ENCODE peak calls at places on chromosomes 12 and 14, in four cellular contexts. Y is T-cell, X is choroid plexus epithelial cell, H is ACHN. Z is an unnamed sample.

GRCh38 chr12:29023436-29024076 is 125.5 kb upstream of the FAR2 start:
- DNase-seq in X (no peak), H (no peak), Y (no peak), Z (no peak)

GRCh38 chr12:88519802-88520435 is 60.4 kb downstream of the KITLG start:
- DNase-seq in Y (no peak), H (no peak), X (no peak), Z (no peak)

GRCh38 chr12:110549716-110550115 is 33.4 kb downstream of the PPTC7 start:
- DNase-seq in Y (no peak), X (no peak), H (no peak), Z (no peak)

GRCh38 chr14:56501909-56502530 is 77.6 kb upstream of the TMEM260 start:
- DNase-seq in H (no peak), Y (no peak), X (no peak), Z (no peak)

GRCh38 chr12:61412209-61412608 is 848.0 kb upstream of the USP15 start:
- DNase-seq in X (no peak), Y (no peak), H (no peak), Z (no peak)

GRCh38 chr12:716506-716905 is 35.9 kb upstream of the WNK1 start:
- DNase-seq in X (peak), Y (no peak), H (no peak), Z (no peak)

GRCh38 chr12:47881826-47882427 is 22.9 kb downstream of the VDR start:
- DNase-seq in X (peak), H (peak), Y (no peak), Z (no peak)

GRCh38 chr12:79217306-79217705 is 352.7 kb downstream of the SYT1 start:
- DNase-seq in Y (no peak), H (no peak), X (no peak), Z (no peak)

GRCh38 chr12:19461986-19462385 is 22.7 kb downstream of the AEBP2 start:
- DNase-seq in X (no peak), Y (no peak), H (no peak), Z (no peak)

GRCh38 chr12:119925269-119925668 is 48.1 kb upstream of the CIT start:
- DNase-seq in Y (no peak), X (no peak), H (no peak), Z (no peak)

GRCh38 chr12:109102491-109102890 is 5.1 kb downstream of the UNG start:
- DNase-seq in X (no peak), H (no peak), Y (no peak), Z (no peak)

GRCh38 chr14:32509632-32510187 is 180.6 kb downstream of the AKAP6 start:
- DNase-seq in Y (no peak), H (peak), X (peak), Z (no peak)

GRCh38 chr12:61385771-61386170 is 874.4 kb upstream of the USP15 start:
- DNase-seq in X (peak), Y (no peak), H (no peak), Z (no peak)

GRCh38 chr12:78697817-78698415 is 166.7 kb upstream of the SYT1 start:
- DNase-seq in H (peak), X (peak), Y (no peak), Z (no peak)

GRCh38 chr12:95605087-95605486 is 53.8 kb upstream of the USP44 start:
- DNase-seq in X (peak), H (peak), Y (no peak), Z (no peak)

GRCh38 chr12:23959826-23960225 is 10.4 kb upstream of the SOX5 start:
- DNase-seq in X (no peak), Y (no peak), H (no peak), Z (no peak)

GRCh38 chr14:51004801-51005526 is 60.7 kb upstream of the PYGL start:
- DNase-seq in X (peak), H (peak), Y (no peak), Z (no peak)

GRCh38 chr12:12387521-12387920 is 30.6 kb downstream of the BORCS5 start:
- DNase-seq in X (peak), Y (no peak), H (peak), Z (no peak)

GRCh38 chr12:93699271-93700141 is 22.3 kb downstream of the CRADD start:
- DNase-seq in H (no peak), X (peak), Y (no peak), Z (no peak)

GRCh38 chr12:106139422-106140141 is 828 bp upstream of the NUAK1 start:
- DNase-seq in H (peak), Y (no peak), X (peak), Z (no peak)